ENCODE peak calls at places on chromosomes 3 and 15, in four cellular contexts. One of them, this sample, is unnamed.
A peak's percentile ranks its signal among the peaks of the same experiment; 100 is the strongest.

GRCh38 chr15:69280783-69281182 is 17.9 kb upstream of the PAQR5 start:
- DNase-seq in K562: no peak
- DNase-seq in GM12878: no peak
- DNase-seq in WTC11: no peak
- DNase-seq in this sample: no peak

GRCh38 chr3:146058241-146058640 is 102.7 kb downstream of the PLOD2 start:
- DNase-seq in K562: no peak
- DNase-seq in GM12878: no peak
- DNase-seq in WTC11: no peak
- DNase-seq in this sample: no peak

GRCh38 chr15:61828860-61829513 is 231.3 kb downstream of the VPS13C start:
- DNase-seq in K562: no peak
- DNase-seq in WTC11: no peak
- DNase-seq in GM12878: no peak
- DNase-seq in this sample: no peak

GRCh38 chr15:69592954-69593353 is 140.3 kb downstream of the RPLP1 start:
- DNase-seq in GM12878: no peak
- DNase-seq in WTC11: no peak
- DNase-seq in K562: peak; percentile 68
- DNase-seq in this sample: no peak

GRCh38 chr3:45760878-45761711 is 35.2 kb downstream of the SLC6A20 start:
- DNase-seq in GM12878: peak; percentile 5
- DNase-seq in WTC11: peak; percentile 68
- DNase-seq in K562: peak; percentile 87
- DNase-seq in this sample: peak; percentile 87

GRCh38 chr15:90004252-90004651 is 3.1 kb downstream of the ZNF710 start:
- DNase-seq in GM12878: no peak
- DNase-seq in K562: no peak
- DNase-seq in WTC11: no peak
- DNase-seq in this sample: no peak

GRCh38 chr3:152211655-152212054 is 57.1 kb upstream of the MBNL1 start:
- DNase-seq in GM12878: no peak
- DNase-seq in K562: no peak
- DNase-seq in WTC11: no peak
- DNase-seq in this sample: no peak

GRCh38 chr3:187889601-187890404 is 144.5 kb upstream of the BCL6 start:
- DNase-seq in WTC11: no peak
- DNase-seq in GM12878: no peak
- DNase-seq in K562: no peak
- DNase-seq in this sample: no peak

GRCh38 chr3:157170861-157171260 is 10.9 kb upstream of the CCNL1 start:
- DNase-seq in K562: no peak
- DNase-seq in GM12878: no peak
- DNase-seq in WTC11: no peak
- DNase-seq in this sample: no peak

GRCh38 chr3:168624195-168624594 is 528.5 kb upstream of the GOLIM4 start:
- DNase-seq in GM12878: no peak
- DNase-seq in K562: no peak
- DNase-seq in WTC11: no peak
- DNase-seq in this sample: no peak

GRCh38 chr3:195160257-195160898 is 110.6 kb downstream of the XXYLT1 start:
- DNase-seq in GM12878: no peak
- DNase-seq in WTC11: no peak
- DNase-seq in K562: no peak
- DNase-seq in this sample: peak; percentile 59

GRCh38 chr15:73930371-73930770 is 4.1 kb downstream of the LOXL1 start:
- DNase-seq in K562: no peak
- DNase-seq in GM12878: no peak
- DNase-seq in WTC11: no peak
- DNase-seq in this sample: no peak

GRCh38 chr15:46111730-46112129 is 476.9 kb downstream of the SQOR start:
- DNase-seq in K562: no peak
- DNase-seq in WTC11: no peak
- DNase-seq in GM12878: no peak
- DNase-seq in this sample: no peak

GRCh38 chr3:75015280-75015679 is 400.8 kb upstream of the CNTN3 start:
- DNase-seq in GM12878: no peak
- DNase-seq in WTC11: no peak
- DNase-seq in K562: no peak
- DNase-seq in this sample: no peak

GRCh38 chr3:108500728-108501127 is 9.7 kb downstream of the MYH15 start:
- DNase-seq in WTC11: no peak
- DNase-seq in K562: no peak
- DNase-seq in GM12878: no peak
- DNase-seq in this sample: no peak
- TF ChIP-seq USF1 in WTC11: no peak
- TF ChIP-seq USF1 in K562: no peak
- TF ChIP-seq USF1 in GM12878: no peak
- TF ChIP-seq USF1 in this sample: no peak

GRCh38 chr3:140903196-140903595 is 38.4 kb upstream of the SLC25A36 start:
- DNase-seq in GM12878: no peak
- DNase-seq in WTC11: no peak
- DNase-seq in K562: no peak
- DNase-seq in this sample: no peak

GRCh38 chr3:140899363-140899762 is 42.3 kb upstream of the SLC25A36 start:
- DNase-seq in K562: no peak
- DNase-seq in WTC11: no peak
- DNase-seq in GM12878: no peak
- DNase-seq in this sample: no peak

GRCh38 chr3:140902791-140903190 is 38.8 kb upstream of the SLC25A36 start:
- DNase-seq in GM12878: no peak
- DNase-seq in K562: no peak
- DNase-seq in WTC11: no peak
- DNase-seq in this sample: no peak

GRCh38 chr3:140896997-140897396 is 44.6 kb upstream of the SLC25A36 start:
- DNase-seq in WTC11: no peak
- DNase-seq in GM12878: no peak
- DNase-seq in K562: no peak
- DNase-seq in this sample: no peak

GRCh38 chr3:140898340-140899180 is 43.1 kb upstream of the SLC25A36 start:
- DNase-seq in GM12878: peak; percentile 7
- DNase-seq in K562: peak; percentile 39
- DNase-seq in WTC11: no peak
- DNase-seq in this sample: peak; percentile 35
- TF ChIP-seq USF1 in GM12878: no peak
- TF ChIP-seq USF1 in K562: no peak
- TF ChIP-seq USF1 in WTC11: no peak
- TF ChIP-seq USF1 in this sample: no peak

GRCh38 chr15:28117591-28117990 is 18.5 kb upstream of the OCA2 start:
- DNase-seq in WTC11: no peak
- DNase-seq in GM12878: no peak
- DNase-seq in K562: no peak
- DNase-seq in this sample: no peak

GRCh38 chr15:28115871-28116270 is 16.8 kb upstream of the OCA2 start:
- DNase-seq in WTC11: no peak
- DNase-seq in GM12878: no peak
- DNase-seq in K562: no peak
- DNase-seq in this sample: no peak

GRCh38 chr15:28118531-28118930 is 19.4 kb upstream of the OCA2 start:
- DNase-seq in WTC11: no peak
- DNase-seq in K562: no peak
- DNase-seq in GM12878: no peak
- DNase-seq in this sample: no peak

GRCh38 chr15:28118083-28118482 is 19.0 kb upstream of the OCA2 start:
- DNase-seq in WTC11: no peak
- DNase-seq in GM12878: no peak
- DNase-seq in K562: no peak
- DNase-seq in this sample: no peak

GRCh38 chr15:28116521-28117488 is 17.7 kb upstream of the OCA2 start:
- DNase-seq in WTC11: no peak
- DNase-seq in K562: no peak
- DNase-seq in GM12878: no peak
- DNase-seq in this sample: no peak
- TF ChIP-seq USF1 in WTC11: no peak
- TF ChIP-seq USF1 in K562: no peak
- TF ChIP-seq USF1 in GM12878: no peak
- TF ChIP-seq USF1 in this sample: no peak

GRCh38 chr3:124266517-124266916 is 274.6 kb upstream of the ROPN1 start:
- DNase-seq in WTC11: no peak
- DNase-seq in GM12878: no peak
- DNase-seq in K562: no peak
- DNase-seq in this sample: peak; percentile 69
- TF ChIP-seq USF1 in WTC11: no peak
- TF ChIP-seq USF1 in GM12878: no peak
- TF ChIP-seq USF1 in K562: no peak
- TF ChIP-seq USF1 in this sample: no peak

GRCh38 chr3:16865335-16865734 is 19.4 kb upstream of the PLCL2 start:
- DNase-seq in WTC11: no peak
- DNase-seq in K562: no peak
- DNase-seq in GM12878: no peak
- DNase-seq in this sample: no peak

GRCh38 chr3:16868513-16868912 is 16.2 kb upstream of the PLCL2 start:
- DNase-seq in WTC11: no peak
- DNase-seq in GM12878: no peak
- DNase-seq in K562: no peak
- DNase-seq in this sample: no peak

GRCh38 chr3:16864610-16865313 is 20.0 kb upstream of the PLCL2 start:
- DNase-seq in GM12878: no peak
- DNase-seq in WTC11: no peak
- DNase-seq in K562: no peak
- DNase-seq in this sample: no peak

GRCh38 chr3:16869606-16870005 is 15.1 kb upstream of the PLCL2 start:
- DNase-seq in K562: no peak
- DNase-seq in WTC11: no peak
- DNase-seq in GM12878: no peak
- DNase-seq in this sample: no peak

DNA sequence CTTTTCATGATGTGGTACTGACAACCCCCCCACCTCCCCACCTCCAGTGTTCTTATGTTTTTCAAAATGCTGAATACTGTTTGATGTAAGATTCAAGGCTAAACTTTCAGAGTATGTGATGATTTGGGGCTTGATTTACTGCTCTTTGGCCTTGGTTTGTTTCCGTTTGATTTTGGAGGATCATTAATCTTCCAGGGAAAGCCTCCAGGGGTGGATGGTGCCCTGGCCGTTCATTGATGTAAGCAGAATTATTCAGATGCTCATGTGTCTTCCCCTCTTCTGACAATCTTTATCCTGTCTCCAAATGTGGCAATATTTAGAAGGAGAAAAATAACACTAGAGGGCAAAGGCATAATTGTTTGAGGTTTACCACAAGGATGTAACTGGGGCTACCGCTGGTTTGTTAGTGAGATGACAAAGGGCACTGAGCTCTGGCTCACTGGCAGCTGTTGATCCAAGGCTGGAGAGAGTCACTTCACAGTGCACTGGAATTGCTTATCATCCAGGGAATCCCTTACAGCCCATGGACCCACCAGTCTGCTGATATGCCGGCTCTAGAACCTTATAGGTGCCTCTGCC is 18.2 kb upstream of the PLCL2 start:
- DNase-seq in GM12878: no peak
- DNase-seq in K562: no peak
- DNase-seq in WTC11: no peak
- DNase-seq in this sample: no peak
- TF ChIP-seq USF1 in GM12878: no peak
- TF ChIP-seq USF1 in K562: no peak
- TF ChIP-seq USF1 in WTC11: no peak
- TF ChIP-seq USF1 in this sample: no peak

GRCh38 chr3:105647047-105647446 is 221.8 kb downstream of the CBLB start:
- DNase-seq in K562: no peak
- DNase-seq in WTC11: no peak
- DNase-seq in GM12878: no peak
- DNase-seq in this sample: no peak
- TF ChIP-seq USF1 in K562: no peak
- TF ChIP-seq USF1 in WTC11: no peak
- TF ChIP-seq USF1 in GM12878: no peak
- TF ChIP-seq USF1 in this sample: no peak